ENCODE peak calls at places on chromosomes 1 and 21, in nine cellular contexts. T is heart left ventricle, B is A549, C is mammary epithelial cell, U is breast epithelium, N is IMR-90, R is hepatocyte, I is tibial nerve, A is thyroid gland. K is an unnamed sample.
A peak's percentile ranks its signal among the peaks of the same experiment; 100 is the strongest.

GRCh38 chr1:166258017-166258416 is 91.2 kb upstream of the FAM78B start:
- DNase-seq in T (no peak), B (no peak), C (no peak), U (no peak), N (no peak), R (no peak), I (no peak), A (no peak), K (no peak)

GRCh38 chr1:154324669-154325582 is at the start of gene ATP8B2:
- DNase-seq in T (peak; percentile 76), B (peak; percentile 83), C (peak; percentile 53), U (peak; percentile 43), N (peak; percentile 65), R (peak; percentile 88), I (peak; percentile 53), A (peak; percentile 79), K (no peak)

GRCh38 chr1:55696891-55697290 is 481.7 kb upstream of the USP24 start:
- DNase-seq in T (no peak), B (no peak), C (no peak), U (no peak), N (peak; percentile 32), R (no peak), I (no peak), A (no peak), K (no peak)

GRCh38 chr21:31873275-31873695 is 465 bp downstream of the HUNK start:
- DNase-seq in T (no peak), B (peak; percentile 5), C (no peak), U (no peak), N (no peak), R (peak; percentile 67), I (no peak), A (peak; percentile 9), K (no peak)

GRCh38 chr1:82161651-82162238 is 361.0 kb downstream of the ADGRL2 start:
- DNase-seq in T (no peak), B (no peak), C (no peak), U (no peak), N (no peak), R (peak; percentile 8), I (no peak), A (no peak), K (no peak)

GRCh38 chr1:94553323-94553730 is 11.8 kb upstream of the F3 start:
- DNase-seq in T (no peak), B (no peak), C (peak; percentile 59), U (peak; percentile 59), N (peak; percentile 65), R (no peak), I (no peak), A (peak; percentile 80), K (peak; percentile 84)

GRCh38 chr1:208165659-208166058 is 78.5 kb downstream of the PLXNA2 start:
- DNase-seq in T (peak; percentile 55), B (no peak), C (peak; percentile 11), U (peak; percentile 19), N (peak; percentile 5), R (no peak), I (no peak), A (no peak), K (no peak)

GRCh38 chr1:232589809-232590741 is 39.9 kb downstream of the SIPA1L2 start:
- DNase-seq in T (peak; percentile 47), B (no peak), C (no peak), U (no peak), N (no peak), R (no peak), I (no peak), A (peak; percentile 29), K (no peak)

GRCh38 chr1:93591833-93592635 is 89.6 kb downstream of the BCAR3 start:
- DNase-seq in T (no peak), B (peak; percentile 35), C (no peak), U (no peak), N (no peak), R (peak; percentile 90), I (no peak), A (peak; percentile 89), K (no peak)

GRCh38 chr21:25558123-25558522 is 49.2 kb downstream of the MRPL39 start:
- DNase-seq in T (no peak), B (no peak), C (no peak), U (no peak), N (no peak), R (no peak), I (no peak), A (no peak), K (no peak)

GRCh38 chr21:41970751-41971653 is 17.2 kb upstream of the C2CD2 start:
- DNase-seq in T (no peak), B (no peak), C (no peak), U (peak; percentile 12), N (no peak), R (no peak), I (no peak), A (no peak), K (no peak)

GRCh38 chr1:111955755-111956154 is 33.7 kb downstream of the KCND3 start:
- DNase-seq in T (no peak), B (no peak), C (peak; percentile 23), U (no peak), N (no peak), R (no peak), I (no peak), A (peak; percentile 24), K (no peak)

GRCh38 chr1:86520789-86521521 is 25.9 kb upstream of the CLCA4 start:
- DNase-seq in T (no peak), B (no peak), C (no peak), U (no peak), N (no peak), R (no peak), I (no peak), A (no peak), K (no peak)

GRCh38 chr1:195376190-195376589 is 1232.0 kb downstream of the KCNT2 start:
- DNase-seq in T (no peak), B (peak; percentile 13), C (peak; percentile 9), U (no peak), N (peak; percentile 1), R (no peak), I (no peak), A (no peak), K (peak; percentile 4)

GRCh38 chr1:206631085-206631509 is 4.2 kb upstream of the DYRK3 start:
- DNase-seq in T (peak; percentile 84), B (peak; percentile 94), C (peak; percentile 35), U (no peak), N (peak; percentile 93), R (peak; percentile 74), I (no peak), A (peak; percentile 52), K (no peak)

GRCh38 chr1:91697322-91698260 is 188.4 kb downstream of the TGFBR3 start:
- DNase-seq in T (no peak), B (no peak), C (no peak), U (no peak), N (peak; percentile 79), R (no peak), I (no peak), A (no peak), K (no peak)

GRCh38 chr1:62437273-62437945 is 560 bp downstream of the USP1 start:
- DNase-seq in T (no peak), B (no peak), C (no peak), U (peak; percentile 51), N (no peak), R (peak; percentile 48), I (no peak), A (peak; percentile 50), K (no peak)

GRCh38 chr1:52676249-52676903 is 21.8 kb downstream of the COA7 start:
- DNase-seq in T (peak; percentile 85), B (no peak), C (no peak), U (no peak), N (no peak), R (no peak), I (no peak), A (no peak), K (no peak)

GRCh38 chr1:205578780-205579571 is 52.8 kb downstream of the ELK4 start:
- DNase-seq in T (no peak), B (no peak), C (peak; percentile 38), U (no peak), N (no peak), R (no peak), I (no peak), A (no peak), K (no peak)

GRCh38 chr21:18547347-18547746 is 143.8 kb upstream of the TMPRSS15 start:
- DNase-seq in T (no peak), B (no peak), C (no peak), U (no peak), N (no peak), R (no peak), I (no peak), A (no peak), K (no peak)
- H3K4me1 ChIP-seq in T (no peaks in the 10 kb centered on the region), B (no peaks in the 10 kb centered on the region), C (no peaks in the 10 kb centered on the region), U (no peaks in the 10 kb centered on the region), N (no peaks in the 10 kb centered on the region), R (no peaks in the 10 kb centered on the region), I (no peaks in the 10 kb centered on the region), A (no peaks in the 10 kb centered on the region), K (peaks cover 35% of the 10 kb centered on the region)

DNA sequence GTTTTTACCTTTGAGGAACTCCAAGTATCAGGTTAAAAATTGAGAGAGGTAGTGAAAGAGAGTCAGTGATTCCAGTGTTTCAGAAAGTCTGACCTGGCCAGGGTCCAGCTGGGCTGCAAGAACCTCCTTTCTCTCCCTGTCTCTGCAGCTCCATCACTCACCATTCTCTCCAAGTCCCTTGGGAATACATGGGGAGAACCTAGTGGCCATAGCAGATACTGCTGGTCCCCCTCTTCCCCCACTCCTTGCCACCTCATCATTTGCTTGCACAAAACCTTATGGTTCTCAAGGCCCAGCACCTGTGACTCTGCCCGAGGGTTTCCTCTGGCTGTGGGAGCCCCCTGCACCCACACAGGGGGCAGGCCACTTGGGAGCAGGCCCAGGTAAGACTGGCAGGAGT is 279.5 kb downstream of the KIF26B start:
- DNase-seq in T (no peak), B (peak; percentile 32), C (no peak), U (no peak), N (no peak), R (no peak), I (no peak), A (no peak), K (no peak)
- TF ChIP-seq CTCF in T (no peak), B (no peak), C (no peak), U (no peak), N (no peak), R (no peak), I (no peak), A (no peak), K (no peak)

GRCh38 chr1:41361028-41361494 is at the start of gene FOXO6:
- DNase-seq in T (peak; percentile 100), B (peak; percentile 92), C (peak; percentile 95), U (peak; percentile 99), N (peak; percentile 93), R (peak; percentile 99), I (peak; percentile 98), A (peak; percentile 99), K (peak; percentile 86)
- H3K4me1 ChIP-seq in T (no peaks in the 10 kb centered on the region), B (peaks cover 16% of the 10 kb centered on the region), C (peaks cover 42% of the 10 kb centered on the region), U (peaks cover 17% of the 10 kb centered on the region), N (peaks cover 1% of the 10 kb centered on the region), R (peaks cover 45% of the 10 kb centered on the region), I (peaks cover 52% of the 10 kb centered on the region), A (peaks cover 14% of the 10 kb centered on the region), K (peaks cover 15% of the 10 kb centered on the region)

DNA sequence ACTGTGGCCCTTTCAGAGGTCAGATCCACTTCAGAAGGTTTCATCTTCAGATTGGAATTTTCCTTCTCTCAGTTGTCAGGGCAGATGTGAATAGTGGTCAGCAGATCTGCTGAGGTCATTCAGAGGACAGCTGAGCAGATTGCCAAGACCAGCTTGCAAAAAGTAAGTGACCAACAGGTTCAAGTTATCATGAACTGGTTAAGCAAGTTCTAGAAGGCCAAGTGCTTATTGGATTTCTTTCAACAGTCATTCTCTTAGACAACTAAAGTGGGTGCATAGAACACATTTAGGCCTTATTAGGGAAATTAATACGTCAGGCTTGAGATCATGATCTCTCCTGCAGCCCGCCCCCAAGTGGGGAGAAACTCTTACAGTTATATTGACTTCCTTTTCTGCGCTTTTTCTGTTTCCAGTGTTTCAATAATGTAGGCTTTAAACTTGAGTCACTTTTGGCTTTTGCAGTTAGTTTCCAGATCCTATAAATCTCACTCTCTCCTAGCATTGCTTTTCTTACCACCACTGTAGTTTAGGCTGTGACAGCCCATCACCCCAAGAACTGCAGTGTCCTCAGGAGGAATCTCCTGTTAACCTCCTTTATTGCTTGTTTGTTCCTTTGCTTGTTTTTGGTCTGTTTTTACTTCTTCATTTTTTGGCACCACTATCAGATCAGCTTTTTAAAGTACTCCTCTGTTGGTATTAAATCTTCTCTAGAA is 96.4 kb downstream of the C1orf21 start:
- DNase-seq in T (peak; percentile 57), B (no peak), C (peak; percentile 23), U (peak; percentile 47), N (peak; percentile 83), R (no peak), I (peak; percentile 34), A (peak; percentile 76), K (no peak)
- TF ChIP-seq CTCF in T (peak; percentile 17), B (no peak), C (no peak), U (peak; percentile 13), N (no peak), R (no peak), I (no peak), A (no peak), K (no peak)